ENCODE peak calls at places on chromosome X, in four cellular contexts. E, F, I and W are unnamed samples.

GRCh38 chrX:65586491-65586890 is 51.9 kb upstream of the LAS1L start:
- DNase-seq in E (no peak), F (no peak), I (no peak), W (peak; percentile 41)

GRCh38 chrX:21974011-21974385 is 33.5 kb downstream of the SMS start:
- DNase-seq in E (no peak), F (no peak), I (no peak), W (no peak)

GRCh38 chrX:72100824-72101351 is 30.8 kb downstream of the RTL5 start:
- DNase-seq in E (peak; percentile 32), F (no peak), I (no peak), W (peak; percentile 75)

GRCh38 chrX:134936542-134936941 is 54.2 kb upstream of the SMIM10 start:
- DNase-seq in E (no peak), F (no peak), I (no peak), W (no peak)

GRCh38 chrX:134167804-134168203 is 69.2 kb upstream of the CCDC160 start:
- DNase-seq in E (no peak), F (no peak), I (no peak), W (no peak)

GRCh38 chrX:13009256-13009655 is 34.3 kb downstream of the TMSB4X start:
- DNase-seq in E (no peak), F (no peak), I (no peak), W (no peak)

GRCh38 chrX:15146515-15146914 is 123.4 kb downstream of the ASB9 start:
- DNase-seq in E (no peak), F (no peak), I (no peak), W (no peak)

GRCh38 chrX:10350991-10351390 is 194.2 kb downstream of the CLCN4 start:
- DNase-seq in E (no peak), F (no peak), I (no peak), W (no peak)

GRCh38 chrX:39309721-39310152 is 508.5 kb downstream of the MID1IP1 start:
- DNase-seq in E (peak; percentile 47), F (no peak), I (no peak), W (no peak)

GRCh38 chrX:153299855-153300254 is 21.7 kb downstream of the PNMA6F start:
- DNase-seq in E (no peak), F (no peak), I (no peak), W (no peak)

GRCh38 chrX:103063918-103064434 is at the start of gene BEX1:
- DNase-seq in E (no peak), F (peak; percentile 44), I (no peak), W (peak; percentile 74)